ENCODE peak calls at places on chromosomes 16 and 17, in six cellular contexts. One of them, this sample, is unnamed.

GRCh38 chr17:79563237-79564013 is 47.4 kb downstream of the RBFOX3 start:
- DNase-seq in suprapubic skin: peak; percentile 40
- DNase-seq in ovary: no peak
- DNase-seq in transverse colon: no peak
- DNase-seq in tibial nerve: no peak
- DNase-seq in sigmoid colon: peak; percentile 19
- DNase-seq in this sample: no peak

GRCh38 chr16:63457869-63458268 is 1421.6 kb upstream of the CDH8 start:
- DNase-seq in suprapubic skin: no peak
- DNase-seq in ovary: no peak
- DNase-seq in transverse colon: no peak
- DNase-seq in tibial nerve: no peak
- DNase-seq in sigmoid colon: no peak
- DNase-seq in this sample: no peak

GRCh38 chr17:12667299-12667958 is 1.7 kb downstream of the MYOCD start:
- DNase-seq in suprapubic skin: no peak
- DNase-seq in ovary: peak; percentile 47
- DNase-seq in transverse colon: peak; percentile 20
- DNase-seq in tibial nerve: no peak
- DNase-seq in sigmoid colon: peak; percentile 76
- DNase-seq in this sample: no peak

GRCh38 chr16:57045694-57046381 is 46.5 kb upstream of the CPNE2 start:
- DNase-seq in suprapubic skin: peak; percentile 86
- DNase-seq in ovary: peak; percentile 71
- DNase-seq in transverse colon: peak; percentile 57
- DNase-seq in tibial nerve: peak; percentile 84
- DNase-seq in sigmoid colon: peak; percentile 84
- DNase-seq in this sample: peak; percentile 32

GRCh38 chr16:84822990-84823389 is 3.2 kb downstream of the CRISPLD2 start:
- DNase-seq in suprapubic skin: no peak
- DNase-seq in ovary: no peak
- DNase-seq in transverse colon: no peak
- DNase-seq in tibial nerve: no peak
- DNase-seq in sigmoid colon: no peak
- DNase-seq in this sample: no peak

GRCh38 chr17:45168991-45169752 is 7.5 kb downstream of the HEXIM2 start:
- DNase-seq in suprapubic skin: no peak
- DNase-seq in ovary: no peak
- DNase-seq in transverse colon: no peak
- DNase-seq in tibial nerve: no peak
- DNase-seq in sigmoid colon: no peak
- DNase-seq in this sample: no peak

GRCh38 chr16:58507195-58507962 is 7.4 kb downstream of the NDRG4 start:
- DNase-seq in suprapubic skin: peak; percentile 57
- DNase-seq in ovary: no peak
- DNase-seq in transverse colon: no peak
- DNase-seq in tibial nerve: no peak
- DNase-seq in sigmoid colon: peak; percentile 60
- DNase-seq in this sample: peak; percentile 24

GRCh38 chr17:7720125-7720524 is 2.6 kb downstream of the DNAH2 start:
- DNase-seq in suprapubic skin: no peak
- DNase-seq in ovary: no peak
- DNase-seq in transverse colon: no peak
- DNase-seq in tibial nerve: no peak
- DNase-seq in sigmoid colon: no peak
- DNase-seq in this sample: no peak

GRCh38 chr17:44915321-44915726 is at the start of gene GFAP:
- DNase-seq in suprapubic skin: peak; percentile 55
- DNase-seq in ovary: no peak
- DNase-seq in transverse colon: no peak
- DNase-seq in tibial nerve: no peak
- DNase-seq in sigmoid colon: no peak
- DNase-seq in this sample: no peak

GRCh38 chr17:39141915-39142664 is 9.3 kb downstream of the PLXDC1 start:
- DNase-seq in suprapubic skin: no peak
- DNase-seq in ovary: no peak
- DNase-seq in transverse colon: no peak
- DNase-seq in tibial nerve: no peak
- DNase-seq in sigmoid colon: no peak
- DNase-seq in this sample: no peak

GRCh38 chr16:87812200-87812656 is 46.4 kb upstream of the KLHDC4 start:
- DNase-seq in suprapubic skin: no peak
- DNase-seq in ovary: no peak
- DNase-seq in transverse colon: no peak
- DNase-seq in tibial nerve: no peak
- DNase-seq in sigmoid colon: peak; percentile 46
- DNase-seq in this sample: no peak

GRCh38 chr17:38748329-38749221 is at the start of gene PCGF2:
- DNase-seq in suprapubic skin: peak; percentile 94
- DNase-seq in ovary: peak; percentile 92
- DNase-seq in transverse colon: peak; percentile 88
- DNase-seq in tibial nerve: peak; percentile 99
- DNase-seq in sigmoid colon: peak; percentile 94
- DNase-seq in this sample: peak; percentile 85

GRCh38 chr16:86834451-86835035 is 256.2 kb downstream of the FOXL1 start:
- DNase-seq in suprapubic skin: no peak
- DNase-seq in ovary: no peak
- DNase-seq in transverse colon: no peak
- DNase-seq in tibial nerve: no peak
- DNase-seq in sigmoid colon: peak; percentile 53
- DNase-seq in this sample: no peak

GRCh38 chr16:15897834-15898254 is 9.4 kb upstream of the CEP20 start:
- DNase-seq in suprapubic skin: no peak
- DNase-seq in ovary: no peak
- DNase-seq in transverse colon: no peak
- DNase-seq in tibial nerve: no peak
- DNase-seq in sigmoid colon: no peak
- DNase-seq in this sample: no peak

GRCh38 chr17:38560503-38561318 is 45.0 kb downstream of the SRCIN1 start:
- DNase-seq in suprapubic skin: peak; percentile 51
- DNase-seq in ovary: no peak
- DNase-seq in transverse colon: no peak
- DNase-seq in tibial nerve: no peak
- DNase-seq in sigmoid colon: no peak
- DNase-seq in this sample: no peak

GRCh38 chr16:2829501-2830354 is at the start of gene ZG16B:
- DNase-seq in suprapubic skin: peak; percentile 56
- DNase-seq in ovary: no peak
- DNase-seq in transverse colon: peak; percentile 65
- DNase-seq in tibial nerve: no peak
- DNase-seq in sigmoid colon: no peak
- DNase-seq in this sample: peak; percentile 77

GRCh38 chr17:34826332-34826731 is 134.9 kb downstream of the CCT6B start:
- DNase-seq in suprapubic skin: no peak
- DNase-seq in ovary: no peak
- DNase-seq in transverse colon: no peak
- DNase-seq in tibial nerve: no peak
- DNase-seq in sigmoid colon: no peak
- DNase-seq in this sample: no peak

GRCh38 chr17:40501499-40501911 is at the start of gene TNS4:
- DNase-seq in suprapubic skin: peak; percentile 83
- DNase-seq in ovary: no peak
- DNase-seq in transverse colon: peak; percentile 86
- DNase-seq in tibial nerve: no peak
- DNase-seq in sigmoid colon: peak; percentile 56
- DNase-seq in this sample: peak; percentile 66

GRCh38 chr17:40500709-40501108 is 714 bp downstream of the TNS4 start:
- DNase-seq in suprapubic skin: peak; percentile 61
- DNase-seq in ovary: no peak
- DNase-seq in transverse colon: no peak
- DNase-seq in tibial nerve: no peak
- DNase-seq in sigmoid colon: peak; percentile 48
- DNase-seq in this sample: no peak

GRCh38 chr17:40498281-40499084 is 2.9 kb downstream of the TNS4 start:
- DNase-seq in suprapubic skin: no peak
- DNase-seq in ovary: no peak
- DNase-seq in transverse colon: no peak
- DNase-seq in tibial nerve: no peak
- DNase-seq in sigmoid colon: no peak
- DNase-seq in this sample: no peak

GRCh38 chr17:40500190-40500589 is 1.2 kb downstream of the TNS4 start:
- DNase-seq in suprapubic skin: peak; percentile 66
- DNase-seq in ovary: no peak
- DNase-seq in transverse colon: no peak
- DNase-seq in tibial nerve: no peak
- DNase-seq in sigmoid colon: no peak
- DNase-seq in this sample: no peak

GRCh38 chr17:40499551-40500189 is 1.8 kb downstream of the TNS4 start:
- DNase-seq in suprapubic skin: peak; percentile 88
- DNase-seq in ovary: peak; percentile 84
- DNase-seq in transverse colon: peak; percentile 92
- DNase-seq in tibial nerve: peak; percentile 72
- DNase-seq in sigmoid colon: peak; percentile 97
- DNase-seq in this sample: peak; percentile 92
- H3K4me3 ChIP-seq in suprapubic skin: peak overlapping the region; percentile 59
- H3K4me3 ChIP-seq in ovary: no peak overlapping the region
- H3K4me3 ChIP-seq in transverse colon: peak overlapping the region; percentile 33
- H3K4me3 ChIP-seq in tibial nerve: no peak overlapping the region
- H3K4me3 ChIP-seq in sigmoid colon: peak overlapping the region; percentile 13
- H3K4me3 ChIP-seq in this sample: peak overlapping the region; percentile 25

DNA sequence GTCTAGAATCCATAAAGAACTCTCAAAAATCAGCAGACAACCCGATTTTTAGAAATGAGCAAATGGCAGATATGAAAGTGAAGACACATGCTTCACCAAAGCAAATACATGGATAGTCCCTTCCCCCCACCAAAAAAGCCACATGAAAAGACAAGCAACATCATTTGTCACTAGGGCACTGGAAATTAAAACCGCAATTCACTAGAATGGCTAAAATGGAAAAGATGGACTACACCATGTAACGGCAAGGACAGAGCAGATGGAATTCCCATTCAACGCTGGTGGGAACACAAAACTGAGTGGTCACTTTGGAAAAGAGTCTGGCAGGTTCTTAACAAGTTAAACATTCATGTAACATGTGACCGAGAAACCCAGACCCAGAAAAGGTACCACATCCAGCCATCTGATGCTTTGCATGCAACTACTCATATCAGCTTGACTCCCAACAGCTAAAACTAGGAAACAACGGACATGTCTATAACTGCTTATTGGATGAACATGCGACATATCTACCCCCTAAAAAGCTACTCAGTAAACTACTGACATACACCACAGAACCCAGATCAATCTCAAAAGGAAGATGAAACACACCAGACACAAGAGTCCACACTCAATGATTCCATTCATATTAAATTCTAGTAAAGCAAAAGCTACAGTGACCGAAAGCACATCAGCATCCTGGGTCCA is 132.6 kb downstream of the ZNF778 start:
- DNase-seq in suprapubic skin: no peak
- DNase-seq in ovary: no peak
- DNase-seq in transverse colon: no peak
- DNase-seq in tibial nerve: no peak
- DNase-seq in sigmoid colon: no peak
- DNase-seq in this sample: no peak
- H3K27me3 ChIP-seq in suprapubic skin: no peaks in the 10 kb centered on the region
- H3K27me3 ChIP-seq in ovary: no peaks in the 10 kb centered on the region
- H3K27me3 ChIP-seq in transverse colon: no peaks in the 10 kb centered on the region
- H3K27me3 ChIP-seq in tibial nerve: no peaks in the 10 kb centered on the region
- H3K27me3 ChIP-seq in sigmoid colon: no peaks in the 10 kb centered on the region
- H3K27me3 ChIP-seq in this sample: no peaks in the 10 kb centered on the region

GRCh38 chr17:41684050-41684449 is 4.6 kb upstream of the EIF1 start:
- DNase-seq in suprapubic skin: no peak
- DNase-seq in ovary: no peak
- DNase-seq in transverse colon: no peak
- DNase-seq in tibial nerve: no peak
- DNase-seq in sigmoid colon: no peak
- DNase-seq in this sample: no peak

GRCh38 chr17:41680426-41681040 is 8.2 kb upstream of the EIF1 start:
- DNase-seq in suprapubic skin: no peak
- DNase-seq in ovary: no peak
- DNase-seq in transverse colon: no peak
- DNase-seq in tibial nerve: no peak
- DNase-seq in sigmoid colon: no peak
- DNase-seq in this sample: no peak

GRCh38 chr17:41681776-41682175 is 6.9 kb upstream of the EIF1 start:
- DNase-seq in suprapubic skin: no peak
- DNase-seq in ovary: no peak
- DNase-seq in transverse colon: no peak
- DNase-seq in tibial nerve: no peak
- DNase-seq in sigmoid colon: no peak
- DNase-seq in this sample: no peak

GRCh38 chr17:41682611-41683010 is 6.1 kb upstream of the EIF1 start:
- DNase-seq in suprapubic skin: no peak
- DNase-seq in ovary: no peak
- DNase-seq in transverse colon: no peak
- DNase-seq in tibial nerve: no peak
- DNase-seq in sigmoid colon: peak; percentile 39
- DNase-seq in this sample: no peak

GRCh38 chr17:41683441-41684007 is 5.2 kb upstream of the EIF1 start:
- DNase-seq in suprapubic skin: no peak
- DNase-seq in ovary: no peak
- DNase-seq in transverse colon: no peak
- DNase-seq in tibial nerve: no peak
- DNase-seq in sigmoid colon: peak; percentile 60
- DNase-seq in this sample: no peak
- TF ChIP-seq EP300 in suprapubic skin: no peak
- TF ChIP-seq EP300 in ovary: no peak
- TF ChIP-seq EP300 in transverse colon: no peak
- TF ChIP-seq EP300 in tibial nerve: no peak
- TF ChIP-seq EP300 in sigmoid colon: no peak
- TF ChIP-seq EP300 in this sample: no peak

DNA sequence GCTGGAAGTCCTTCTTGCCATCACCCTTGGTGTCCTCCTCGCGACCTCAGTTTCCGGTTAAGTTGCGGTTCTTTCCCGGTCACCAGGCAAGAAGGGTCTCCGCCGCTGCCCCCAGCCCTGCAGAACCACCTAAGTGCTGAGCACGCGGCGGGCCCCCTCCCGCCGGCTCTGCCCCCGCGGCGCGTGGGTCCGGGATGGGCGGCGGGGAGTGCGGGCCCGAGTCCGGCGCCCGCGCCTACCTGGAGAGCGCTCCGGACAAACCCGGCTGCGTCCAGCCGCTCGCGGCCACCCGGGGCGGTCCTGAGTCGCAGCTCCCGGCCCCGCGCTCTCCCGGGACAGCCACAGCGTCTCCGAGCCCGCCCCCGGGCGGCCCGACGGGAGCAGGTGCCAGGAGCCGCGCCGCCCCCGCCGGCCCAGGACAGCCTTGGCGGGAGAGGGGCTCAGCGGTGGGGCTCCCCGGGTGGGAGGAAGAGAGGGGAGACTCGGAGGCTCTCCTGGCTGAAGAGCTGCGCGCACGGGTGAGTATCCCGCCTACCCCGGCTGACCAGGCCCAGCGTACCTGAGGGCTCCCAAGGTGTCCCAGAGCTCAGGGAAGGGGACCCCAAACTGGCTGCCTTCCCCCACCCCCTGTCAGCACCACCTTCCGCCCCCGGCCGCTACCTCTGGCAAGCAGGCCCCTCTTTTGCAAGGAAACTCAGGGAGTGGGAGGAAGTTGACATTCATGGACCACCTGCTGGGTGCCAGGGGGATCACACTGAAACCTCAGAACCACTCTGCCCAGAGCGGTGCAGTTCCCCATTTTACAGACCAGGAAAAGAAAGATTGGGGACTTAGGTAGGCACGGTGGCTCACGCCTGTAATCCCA is 22.2 kb upstream of the C17orf113 start:
- DNase-seq in suprapubic skin: no peak
- DNase-seq in ovary: no peak
- DNase-seq in transverse colon: no peak
- DNase-seq in tibial nerve: no peak
- DNase-seq in sigmoid colon: no peak
- DNase-seq in this sample: peak; percentile 48
- H3K4me3 ChIP-seq in suprapubic skin: peak overlapping the region; percentile 41
- H3K4me3 ChIP-seq in ovary: peak overlapping the region; percentile 3
- H3K4me3 ChIP-seq in transverse colon: peak overlapping the region; percentile 41
- H3K4me3 ChIP-seq in tibial nerve: no peak overlapping the region
- H3K4me3 ChIP-seq in sigmoid colon: peak overlapping the region; percentile 14
- H3K4me3 ChIP-seq in this sample: peak overlapping the region; percentile 40

GRCh38 chr16:49275870-49276269 is 5.8 kb downstream of the CBLN1 start:
- DNase-seq in suprapubic skin: no peak
- DNase-seq in ovary: no peak
- DNase-seq in transverse colon: no peak
- DNase-seq in tibial nerve: no peak
- DNase-seq in sigmoid colon: no peak
- DNase-seq in this sample: no peak
- H3K27me3 ChIP-seq in suprapubic skin: peaks cover 89% of the 10 kb centered on the region
- H3K27me3 ChIP-seq in ovary: no peaks in the 10 kb centered on the region
- H3K27me3 ChIP-seq in transverse colon: peaks cover 93% of the 10 kb centered on the region
- H3K27me3 ChIP-seq in tibial nerve: peaks cover 85% of the 10 kb centered on the region
- H3K27me3 ChIP-seq in sigmoid colon: peaks cover 51% of the 10 kb centered on the region
- H3K27me3 ChIP-seq in this sample: peaks cover 76% of the 10 kb centered on the region

This sample was measured in stomach.